ENCODE peak calls at places on chromosomes 13 and 19, in five cellular contexts. One of them, this sample, is unnamed.

GRCh38 chr13:112990783-112991182 is 21.8 kb downstream of the MCF2L start:
- DNase-seq in IMR-90: no peak
- DNase-seq in tibial nerve: no peak
- DNase-seq in breast epithelium: peak; percentile 73
- DNase-seq in K562: no peak
- DNase-seq in this sample: no peak

GRCh38 chr13:48210178-48210577 is 22.8 kb upstream of the ITM2B start:
- DNase-seq in breast epithelium: no peak
- DNase-seq in IMR-90: peak; percentile 86
- DNase-seq in K562: no peak
- DNase-seq in tibial nerve: no peak
- DNase-seq in this sample: peak; percentile 80

GRCh38 chr13:79775830-79776229 is 294.9 kb downstream of the NDFIP2 start:
- DNase-seq in breast epithelium: no peak
- DNase-seq in tibial nerve: peak; percentile 47
- DNase-seq in IMR-90: peak; percentile 87
- DNase-seq in K562: no peak
- DNase-seq in this sample: peak; percentile 58

GRCh38 chr13:48975101-48975925 is at the start of gene FNDC3A:
- DNase-seq in tibial nerve: peak; percentile 27
- DNase-seq in IMR-90: peak; percentile 64
- DNase-seq in K562: peak; percentile 71
- DNase-seq in breast epithelium: peak; percentile 44
- DNase-seq in this sample: peak; percentile 91

GRCh38 chr13:64553411-64554129 is 2676.6 kb downstream of the PCDH9 start:
- DNase-seq in breast epithelium: no peak
- DNase-seq in K562: no peak
- DNase-seq in IMR-90: peak; percentile 42
- DNase-seq in tibial nerve: no peak
- DNase-seq in this sample: peak; percentile 24

GRCh38 chr13:51764184-51765141 is 39.5 kb downstream of the DHRS12 start:
- DNase-seq in IMR-90: peak; percentile 97
- DNase-seq in breast epithelium: peak; percentile 54
- DNase-seq in K562: no peak
- DNase-seq in tibial nerve: peak; percentile 81
- DNase-seq in this sample: no peak

GRCh38 chr13:98528663-98529064 is 48.2 kb downstream of the STK24 start:
- DNase-seq in breast epithelium: no peak
- DNase-seq in IMR-90: peak; percentile 35
- DNase-seq in K562: no peak
- DNase-seq in tibial nerve: no peak
- DNase-seq in this sample: no peak

GRCh38 chr19:47658431-47659383 is 49.8 kb downstream of the BICRA start:
- DNase-seq in IMR-90: no peak
- DNase-seq in breast epithelium: no peak
- DNase-seq in K562: no peak
- DNase-seq in tibial nerve: no peak
- DNase-seq in this sample: no peak

GRCh38 chr13:77507931-77508776 is 27.4 kb upstream of the SCEL start:
- DNase-seq in tibial nerve: no peak
- DNase-seq in breast epithelium: no peak
- DNase-seq in IMR-90: peak; percentile 49
- DNase-seq in K562: no peak
- DNase-seq in this sample: no peak

GRCh38 chr13:30829145-30829544 is 76.9 kb upstream of the MEDAG start:
- DNase-seq in IMR-90: peak; percentile 82
- DNase-seq in K562: no peak
- DNase-seq in tibial nerve: no peak
- DNase-seq in breast epithelium: no peak
- DNase-seq in this sample: peak; percentile 51

GRCh38 chr13:113881614-113882265 is 17.9 kb upstream of the GAS6 start:
- DNase-seq in IMR-90: no peak
- DNase-seq in K562: no peak
- DNase-seq in breast epithelium: peak; percentile 89
- DNase-seq in tibial nerve: no peak
- DNase-seq in this sample: no peak

GRCh38 chr13:43023244-43023931 is at the start of gene DNAJC15:
- DNase-seq in IMR-90: peak; percentile 83
- DNase-seq in breast epithelium: peak; percentile 60
- DNase-seq in tibial nerve: peak; percentile 88
- DNase-seq in K562: peak; percentile 15
- DNase-seq in this sample: peak; percentile 77

GRCh38 chr19:33000910-33001309 is 28.9 kb downstream of the FAAP24 start:
- DNase-seq in breast epithelium: no peak
- DNase-seq in IMR-90: no peak
- DNase-seq in K562: no peak
- DNase-seq in tibial nerve: no peak
- DNase-seq in this sample: no peak

GRCh38 chr19:16185123-16185924 is at the start of gene FAM32A:
- DNase-seq in IMR-90: peak; percentile 99
- DNase-seq in tibial nerve: peak; percentile 99
- DNase-seq in breast epithelium: peak; percentile 99
- DNase-seq in K562: peak; percentile 99
- DNase-seq in this sample: peak; percentile 99
- TF ChIP-seq POLR2A in IMR-90: peak; percentile 92
- TF ChIP-seq POLR2A in tibial nerve: peak; percentile 25
- TF ChIP-seq POLR2A in breast epithelium: peak; percentile 55
- TF ChIP-seq POLR2A in K562: peak; percentile 86
- TF ChIP-seq POLR2A in this sample: peak; percentile 72

GRCh38 chr19:19644054-19644388 is 564 bp upstream of the GMIP start:
- DNase-seq in IMR-90: no peak
- DNase-seq in K562: no peak
- DNase-seq in tibial nerve: no peak
- DNase-seq in breast epithelium: no peak
- DNase-seq in this sample: no peak
- H3K4me3 ChIP-seq in IMR-90: no peak overlapping the region
- H3K4me3 ChIP-seq in K562: peak overlapping the region; percentile 84
- H3K4me3 ChIP-seq in tibial nerve: no peak overlapping the region
- H3K4me3 ChIP-seq in breast epithelium: peak overlapping the region; percentile 78
- H3K4me3 ChIP-seq in this sample: no peak overlapping the region

GRCh38 chr19:37172368-37173366 is at the start of gene ZNF585A:
- DNase-seq in tibial nerve: peak; percentile 90
- DNase-seq in breast epithelium: peak; percentile 93
- DNase-seq in IMR-90: peak; percentile 97
- DNase-seq in K562: peak; percentile 77
- DNase-seq in this sample: peak; percentile 93
- TF ChIP-seq POLR2A in tibial nerve: no peak
- TF ChIP-seq POLR2A in breast epithelium: peak; percentile 29
- TF ChIP-seq POLR2A in IMR-90: peak; percentile 54
- TF ChIP-seq POLR2A in K562: peak; percentile 70
- TF ChIP-seq POLR2A in this sample: peak; percentile 42

GRCh38 chr19:44745887-44746600 is 2.5 kb upstream of the BCL3 start:
- DNase-seq in IMR-90: no peak
- DNase-seq in tibial nerve: no peak
- DNase-seq in K562: no peak
- DNase-seq in breast epithelium: no peak
- DNase-seq in this sample: no peak

GRCh38 chr19:44745386-44745831 is 3.1 kb upstream of the BCL3 start:
- DNase-seq in tibial nerve: peak; percentile 61
- DNase-seq in K562: no peak
- DNase-seq in breast epithelium: peak; percentile 51
- DNase-seq in IMR-90: peak; percentile 80
- DNase-seq in this sample: no peak

GRCh38 chr19:44746946-44747738 is 1.4 kb upstream of the BCL3 start:
- DNase-seq in tibial nerve: peak; percentile 88
- DNase-seq in IMR-90: peak; percentile 96
- DNase-seq in breast epithelium: peak; percentile 96
- DNase-seq in K562: peak; percentile 95
- DNase-seq in this sample: peak; percentile 86

GRCh38 chr19:44747739-44748425 is 626 bp upstream of the BCL3 start:
- DNase-seq in K562: no peak
- DNase-seq in IMR-90: peak; percentile 61
- DNase-seq in breast epithelium: peak; percentile 58
- DNase-seq in tibial nerve: peak; percentile 52
- DNase-seq in this sample: peak; percentile 45

DNA sequence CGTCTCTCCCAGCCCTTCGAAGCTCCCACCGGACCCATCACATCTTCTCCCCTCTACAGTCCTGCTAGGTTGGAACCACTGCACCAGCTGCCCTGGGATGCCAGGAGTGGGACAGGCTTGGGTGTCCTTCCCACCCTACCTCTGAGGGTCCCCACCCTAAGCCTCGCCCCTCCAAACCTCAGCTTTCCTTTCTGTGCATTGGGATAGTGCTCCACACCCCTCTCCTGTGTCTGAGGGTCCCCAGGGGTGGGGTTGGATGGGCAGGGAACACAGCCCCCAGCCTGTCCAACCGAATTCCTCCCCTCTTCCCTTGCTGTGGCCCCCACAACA is 1.9 kb upstream of the BCL3 start:
- DNase-seq in IMR-90: no peak
- DNase-seq in K562: no peak
- DNase-seq in breast epithelium: no peak
- DNase-seq in tibial nerve: no peak
- DNase-seq in this sample: no peak
- H3K4me3 ChIP-seq in IMR-90: no peak overlapping the region
- H3K4me3 ChIP-seq in K562: no peak overlapping the region
- H3K4me3 ChIP-seq in breast epithelium: no peak overlapping the region
- H3K4me3 ChIP-seq in tibial nerve: no peak overlapping the region
- H3K4me3 ChIP-seq in this sample: no peak overlapping the region

GRCh38 chr13:103517066-103517767 is 451.0 kb upstream of the SLC10A2 start:
- DNase-seq in breast epithelium: no peak
- DNase-seq in IMR-90: no peak
- DNase-seq in tibial nerve: no peak
- DNase-seq in K562: no peak
- DNase-seq in this sample: no peak
- TF ChIP-seq POLR2A in breast epithelium: no peak
- TF ChIP-seq POLR2A in IMR-90: no peak
- TF ChIP-seq POLR2A in tibial nerve: no peak
- TF ChIP-seq POLR2A in K562: no peak
- TF ChIP-seq POLR2A in this sample: no peak

GRCh38 chr13:67134322-67135129 is 95.6 kb downstream of the PCDH9 start:
- DNase-seq in IMR-90: peak; percentile 25
- DNase-seq in breast epithelium: no peak
- DNase-seq in K562: no peak
- DNase-seq in tibial nerve: no peak
- DNase-seq in this sample: no peak
- H3K4me3 ChIP-seq in IMR-90: peak overlapping the region; percentile 47
- H3K4me3 ChIP-seq in breast epithelium: peak overlapping the region; percentile 3
- H3K4me3 ChIP-seq in K562: no peak overlapping the region
- H3K4me3 ChIP-seq in tibial nerve: peak overlapping the region; percentile 13
- H3K4me3 ChIP-seq in this sample: no peak overlapping the region

GRCh38 chr19:55229789-55230182 is 1.2 kb upstream of the TMEM86B start:
- DNase-seq in IMR-90: no peak
- DNase-seq in breast epithelium: no peak
- DNase-seq in tibial nerve: no peak
- DNase-seq in K562: no peak
- DNase-seq in this sample: no peak
- TF ChIP-seq POLR2A in IMR-90: no peak
- TF ChIP-seq POLR2A in breast epithelium: no peak
- TF ChIP-seq POLR2A in tibial nerve: no peak
- TF ChIP-seq POLR2A in K562: no peak
- TF ChIP-seq POLR2A in this sample: no peak

DNA sequence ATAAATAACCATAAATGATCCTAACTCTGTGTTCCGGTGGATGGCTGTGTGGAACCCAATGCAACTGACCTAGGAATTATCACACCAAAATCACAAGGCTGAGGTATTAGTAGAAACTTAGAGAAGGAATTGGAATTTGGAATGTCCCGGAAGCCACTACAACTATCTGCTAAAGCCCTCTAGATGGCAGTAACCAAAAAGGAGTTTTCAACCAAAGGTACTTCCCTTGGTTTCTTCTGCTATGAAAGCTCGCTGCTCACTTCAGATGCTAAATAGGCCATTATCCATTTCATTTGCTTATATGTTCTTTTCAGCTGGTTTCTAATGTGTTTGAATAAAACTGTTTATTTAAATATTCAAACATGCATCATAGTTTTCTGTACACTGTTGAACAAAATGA is 1589.1 kb upstream of the SPRY2 start:
- DNase-seq in breast epithelium: no peak
- DNase-seq in tibial nerve: no peak
- DNase-seq in IMR-90: no peak
- DNase-seq in K562: no peak
- DNase-seq in this sample: peak; percentile 36
- H3K4me3 ChIP-seq in breast epithelium: no peak overlapping the region
- H3K4me3 ChIP-seq in tibial nerve: no peak overlapping the region
- H3K4me3 ChIP-seq in IMR-90: no peak overlapping the region
- H3K4me3 ChIP-seq in K562: no peak overlapping the region
- H3K4me3 ChIP-seq in this sample: no peak overlapping the region

GRCh38 chr19:12783849-12784393 is 7.4 kb upstream of the JUNB start:
- DNase-seq in K562: peak; percentile 38
- DNase-seq in IMR-90: no peak
- DNase-seq in breast epithelium: peak; percentile 69
- DNase-seq in tibial nerve: no peak
- DNase-seq in this sample: peak; percentile 23

GRCh38 chr19:12783226-12783848 is 7.9 kb upstream of the JUNB start:
- DNase-seq in tibial nerve: no peak
- DNase-seq in IMR-90: no peak
- DNase-seq in breast epithelium: no peak
- DNase-seq in K562: no peak
- DNase-seq in this sample: peak; percentile 85

GRCh38 chr19:12782174-12782423 is 6.7 kb upstream of the HOOK2 start:
- DNase-seq in tibial nerve: peak; percentile 72
- DNase-seq in K562: no peak
- DNase-seq in IMR-90: no peak
- DNase-seq in breast epithelium: no peak
- DNase-seq in this sample: no peak

GRCh38 chr19:12784394-12784870 is 6.9 kb upstream of the JUNB start:
- DNase-seq in IMR-90: peak; percentile 46
- DNase-seq in breast epithelium: no peak
- DNase-seq in K562: peak; percentile 68
- DNase-seq in tibial nerve: no peak
- DNase-seq in this sample: peak; percentile 29

DNA sequence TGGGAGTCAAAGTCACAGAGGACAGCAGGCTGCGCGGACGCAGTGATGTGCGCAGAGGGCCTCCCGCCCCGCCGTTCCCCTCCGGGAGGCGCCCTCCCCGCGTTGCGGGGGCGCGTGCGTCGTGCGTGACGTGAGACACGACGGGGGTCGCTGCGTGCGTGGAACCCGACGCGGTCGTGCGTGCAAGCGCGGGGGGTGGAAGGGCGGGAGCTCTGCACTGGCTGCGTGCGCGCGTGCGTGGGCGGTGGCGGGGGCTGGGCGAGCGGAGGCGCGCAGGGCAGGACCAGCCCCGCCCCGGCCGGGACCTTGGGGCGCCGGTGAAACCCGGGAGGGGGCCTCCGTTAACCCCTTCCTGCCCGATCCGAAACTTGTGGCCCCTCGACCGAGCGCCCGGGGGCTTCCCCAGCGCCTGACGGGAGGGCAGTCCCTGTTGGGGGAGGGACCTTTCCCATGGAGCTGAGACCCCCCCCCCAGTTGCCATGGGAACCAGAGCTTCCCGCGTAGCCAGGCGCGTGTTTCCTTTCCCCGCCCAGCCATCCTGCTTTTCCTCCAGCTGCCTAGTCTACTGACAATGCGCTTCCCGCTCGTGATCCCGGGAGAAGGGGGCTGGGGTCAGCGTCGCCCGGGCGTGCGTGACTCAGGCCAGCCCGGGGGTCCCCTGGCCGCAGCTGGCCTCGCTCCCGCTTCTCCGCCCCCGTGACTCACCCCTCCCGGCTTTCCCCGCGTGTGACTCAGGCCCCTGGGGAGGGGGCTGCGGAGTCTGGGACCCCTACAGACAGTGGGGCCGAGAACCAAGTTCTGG is 7.3 kb upstream of the HOOK2 start:
- DNase-seq in IMR-90: peak; percentile 85
- DNase-seq in breast epithelium: peak; percentile 79
- DNase-seq in tibial nerve: peak; percentile 81
- DNase-seq in K562: peak; percentile 87
- DNase-seq in this sample: peak; percentile 80
- TF ChIP-seq POLR2A in IMR-90: peak; percentile 24
- TF ChIP-seq POLR2A in breast epithelium: no peak
- TF ChIP-seq POLR2A in tibial nerve: peak; percentile 52
- TF ChIP-seq POLR2A in K562: peak; percentile 35
- TF ChIP-seq POLR2A in this sample: peak; percentile 16

This sample was measured in NB4.